ENCODE peak calls at places on chromosomes 16 and 17, in five cellular contexts. J, C, Y, F and U are unnamed samples.

GRCh38 chr16:50520451-50521245 is 27.5 kb upstream of the NKD1 start:
- DNase-seq in Y (no peak), C (no peak), J (no peak), F (no peak), U (no peak)

GRCh38 chr17:11561702-11562101 is 36.6 kb upstream of the DNAH9 start:
- DNase-seq in C (no peak), J (no peak), F (no peak), Y (no peak), U (no peak)

GRCh38 chr17:31488264-31488981 is 96.9 kb downstream of the RAB11FIP4 start:
- DNase-seq in C (no peak), Y (peak; percentile 49), F (no peak), J (no peak), U (no peak)

GRCh38 chr16:11067697-11068141 is 123.4 kb downstream of the CLEC16A start:
- DNase-seq in C (no peak), Y (no peak), F (no peak), J (no peak), U (no peak)

GRCh38 chr16:87490091-87490798 is 2.6 kb downstream of the ZCCHC14 start:
- DNase-seq in J (no peak), Y (peak; percentile 28), F (no peak), C (no peak), U (peak; percentile 3)

GRCh38 chr16:7233963-7234362 is 98.7 kb upstream of the RBFOX1 start:
- DNase-seq in J (no peak), C (no peak), F (no peak), Y (no peak), U (no peak)

GRCh38 chr16:27740496-27741201 is 190.7 kb downstream of the KATNIP start:
- DNase-seq in Y (no peak), F (peak; percentile 39), C (no peak), J (no peak), U (no peak)

GRCh38 chr17:41551370-41551769 is 20.5 kb downstream of the KRT9 start:
- DNase-seq in Y (no peak), F (peak; percentile 58), C (no peak), J (peak; percentile 46), U (no peak)

GRCh38 chr17:18186271-18186982 is 2.8 kb downstream of the ALKBH5 start:
- DNase-seq in F (peak; percentile 55), C (no peak), Y (no peak), J (peak; percentile 47), U (no peak)

GRCh38 chr16:23103603-23104002 is 45.6 kb downstream of the USP31 start:
- DNase-seq in F (no peak), C (no peak), J (no peak), Y (no peak), U (no peak)

GRCh38 chr17:29241015-29241963 is 5.4 kb upstream of the CRYBA1 start:
- DNase-seq in C (no peak), J (peak; percentile 98), Y (no peak), F (peak; percentile 98), U (peak; percentile 96)

GRCh38 chr16:1102921-1103648 is 7.0 kb upstream of the C1QTNF8 start:
- DNase-seq in Y (peak; percentile 79), C (peak; percentile 73), F (no peak), J (no peak), U (no peak)

GRCh38 chr17:61616783-61617182 is 25.8 kb upstream of the NACA2 start:
- DNase-seq in J (no peak), C (no peak), F (no peak), Y (no peak), U (no peak)

GRCh38 chr17:14672830-14673229 is 371.9 kb downstream of the HS3ST3B1 start:
- DNase-seq in Y (no peak), C (no peak), F (no peak), J (peak; percentile 47), U (peak; percentile 57)

GRCh38 chr17:48612854-48613691 is 2.0 kb downstream of the HOXB8 start:
- DNase-seq in F (peak; percentile 19), J (peak; percentile 61), Y (no peak), C (no peak), U (no peak)

GRCh38 chr16:19861811-19862327 is 22.8 kb downstream of the GPRC5B start:
- DNase-seq in J (no peak), Y (peak; percentile 82), C (no peak), F (no peak), U (no peak)

GRCh38 chr16:873889-874288 is 73.4 kb upstream of the GNG13 start:
- DNase-seq in J (no peak), C (peak; percentile 6), Y (no peak), F (no peak), U (no peak)

GRCh38 chr17:63222655-63223054 is 223.5 kb downstream of the CYB561 start:
- DNase-seq in Y (no peak), J (peak; percentile 33), F (peak; percentile 30), C (no peak), U (peak; percentile 6)

GRCh38 chr17:47742319-47743181 is 9.5 kb downstream of the TBX21 start:
- DNase-seq in C (peak; percentile 39), J (no peak), F (no peak), Y (no peak), U (no peak)

GRCh38 chr17:42131971-42132370 is 9.4 kb downstream of the HSPB9 start:
- DNase-seq in F (peak; percentile 61), Y (no peak), J (peak; percentile 28), C (no peak), U (no peak)

GRCh38 chr17:3532106-3532858 is 25.3 kb downstream of the TRPV3 start:
- DNase-seq in C (no peak), Y (no peak), F (no peak), J (no peak), U (no peak)

GRCh38 chr16:62711797-62712196 is 675.6 kb upstream of the CDH8 start:
- DNase-seq in Y (no peak), F (no peak), C (no peak), J (no peak), U (no peak)

GRCh38 chr17:28347261-28347891 is 10.0 kb downstream of the POLDIP2 start:
- DNase-seq in Y (peak; percentile 44), F (peak; percentile 97), J (peak; percentile 90), C (no peak), U (peak; percentile 80)

GRCh38 chr17:8488931-8489330 is 53.2 kb downstream of the NDEL1 start:
- DNase-seq in J (peak; percentile 98), F (peak; percentile 98), C (no peak), Y (no peak), U (peak; percentile 41)

GRCh38 chr17:77610980-77611641 is 347.4 kb upstream of the TNRC6C start:
- DNase-seq in J (no peak), F (no peak), Y (no peak), C (no peak), U (no peak)

GRCh38 chr16:53773150-53773846 is 69.3 kb downstream of the FTO start:
- DNase-seq in Y (peak; percentile 40), J (peak; percentile 79), C (no peak), F (peak; percentile 81), U (peak; percentile 64)

GRCh38 chr17:2792541-2793169 is 3.6 kb upstream of the RAP1GAP2 start:
- DNase-seq in F (no peak), J (no peak), C (no peak), Y (no peak), U (no peak)

GRCh38 chr16:1105888-1106620 is 10.0 kb upstream of the C1QTNF8 start:
- DNase-seq in F (peak; percentile 35), J (peak; percentile 33), Y (peak; percentile 79), C (peak; percentile 71), U (no peak)

GRCh38 chr17:39755550-39756375 is 18.0 kb downstream of the GRB7 start:
- DNase-seq in J (peak; percentile 24), F (no peak), Y (no peak), C (no peak), U (no peak)

GRCh38 chr17:19424934-19425868 is 14.2 kb downstream of the RNF112 start:
- DNase-seq in F (no peak), J (peak; percentile 23), Y (no peak), C (no peak), U (no peak)

GRCh38 chr17:50638572-50638850 is 3.8 kb downstream of the ABCC3 start:
- DNase-seq in Y (no peak), C (no peak), J (peak; percentile 50), F (peak; percentile 71), U (no peak)

GRCh38 chr16:68255712-68256111 is 8.6 kb upstream of the SLC7A6 start:
- DNase-seq in Y (no peak), C (no peak), F (no peak), J (no peak), U (no peak)
- H3K4me1 ChIP-seq in Y (no peaks in the 10 kb centered on the region), C (peaks cover 90% of the 10 kb centered on the region), F (peaks cover 2% of the 10 kb centered on the region), J (peaks cover 13% of the 10 kb centered on the region), U (no peaks in the 10 kb centered on the region)

GRCh38 chr17:7252176-7253043 is at the start of gene ELP5:
- DNase-seq in Y (peak; percentile 94), C (peak; percentile 95), F (peak; percentile 94), J (peak; percentile 94), U (peak; percentile 92)
- TF ChIP-seq CTCF in Y (no peak), C (peak; percentile 59), F (no peak), J (peak; percentile 19), U (peak; percentile 53)

GRCh38 chr17:57342141-57342540 is 85.8 kb downstream of the MSI2 start:
- DNase-seq in F (no peak), Y (no peak), J (no peak), C (no peak), U (no peak)

GRCh38 chr17:57343717-57344116 is 87.4 kb downstream of the MSI2 start:
- DNase-seq in Y (no peak), J (no peak), F (peak; percentile 35), C (no peak), U (no peak)

GRCh38 chr17:57342963-57343589 is 86.8 kb downstream of the MSI2 start:
- DNase-seq in J (no peak), Y (no peak), C (no peak), F (no peak), U (no peak)

GRCh38 chr17:57341611-57342010 is 85.3 kb downstream of the MSI2 start:
- DNase-seq in F (no peak), Y (no peak), J (no peak), C (no peak), U (no peak)

DNA sequence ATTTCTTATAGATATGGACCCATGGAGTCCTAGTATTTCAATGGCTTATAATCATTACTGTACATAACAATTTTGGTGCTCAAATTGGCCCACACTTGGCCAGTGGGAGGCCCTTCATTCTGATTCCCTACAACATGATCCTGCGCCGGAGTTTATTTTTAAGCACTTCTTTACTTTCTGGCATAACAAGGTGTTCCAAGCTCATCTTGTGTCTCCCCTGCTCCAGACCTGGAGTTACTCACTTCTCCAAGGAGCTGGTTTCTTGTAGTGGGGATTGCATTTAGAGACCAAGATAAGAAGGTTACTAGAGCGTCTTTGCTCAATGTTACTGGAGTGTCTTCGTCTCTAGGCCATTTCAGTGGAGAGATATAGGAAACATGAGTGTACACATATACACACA is 87.9 kb downstream of the MSI2 start:
- DNase-seq in F (no peak), Y (no peak), J (no peak), C (no peak), U (no peak)
- H3K27ac ChIP-seq in F (no peak overlapping the region), Y (no peak overlapping the region), J (no peak overlapping the region), C (no peak overlapping the region), U (no peak overlapping the region)

GRCh38 chr17:81436294-81436849 is 41.1 kb downstream of the BAHCC1 start:
- DNase-seq in Y (peak; percentile 53), F (no peak), J (no peak), C (peak; percentile 76), U (no peak)
- H3K4me1 ChIP-seq in Y (peaks cover 10% of the 10 kb centered on the region), F (peaks cover 2% of the 10 kb centered on the region), J (peaks cover 10% of the 10 kb centered on the region), C (peaks cover 51% of the 10 kb centered on the region), U (no peaks in the 10 kb centered on the region)

GRCh38 chr17:44775136-44775837 is 16.5 kb downstream of the ADAM11 start:
- DNase-seq in C (peak; percentile 97), F (peak; percentile 96), J (peak; percentile 95), Y (peak; percentile 97), U (peak; percentile 93)
- TF ChIP-seq CTCF in C (peak; percentile 39), F (no peak), J (no peak), Y (no peak), U (no peak)